ENCODE peak calls at places on chromosome 13, in six cellular contexts. W, S, L, H, T and E are unnamed samples.

GRCh38 chr13:83883061-83883523 is 818 bp upstream of the SLITRK1 start:
- DNase-seq in W (no peak), S (no peak), L (no peak), H (no peak), T (no peak), E (no peak)

GRCh38 chr13:95568131-95568530 is 15.6 kb downstream of the CLDN10 start:
- DNase-seq in W (no peak), S (no peak), L (no peak), H (no peak), T (no peak), E (no peak)

GRCh38 chr13:45367358-45367757 is 26.4 kb upstream of the TPT1 start:
- DNase-seq in W (no peak), S (peak; percentile 31), L (peak; percentile 82), H (peak; percentile 79), T (peak; percentile 58), E (peak; percentile 94)

GRCh38 chr13:63288576-63288975 is 1872.9 kb upstream of the PCDH20 start:
- DNase-seq in W (no peak), S (no peak), L (no peak), H (peak; percentile 21), T (no peak), E (no peak)

GRCh38 chr13:46964789-46965527 is 68.1 kb upstream of the HTR2A start:
- DNase-seq in W (no peak), S (no peak), L (no peak), H (peak; percentile 45), T (no peak), E (no peak)

GRCh38 chr13:30774214-30774730 is 38.9 kb downstream of the ALOX5AP start:
- DNase-seq in W (no peak), S (no peak), L (no peak), H (no peak), T (no peak), E (no peak)

GRCh38 chr13:106232680-106233079 is 302.8 kb downstream of the EFNB2 start:
- DNase-seq in W (no peak), S (no peak), L (no peak), H (no peak), T (no peak), E (no peak)

GRCh38 chr13:39856714-39857113 is 201.3 kb downstream of the COG6 start:
- DNase-seq in W (no peak), S (no peak), L (no peak), H (no peak), T (no peak), E (no peak)

GRCh38 chr13:81551036-81551435 is 1210.1 kb upstream of the SPRY2 start:
- DNase-seq in W (no peak), S (no peak), L (no peak), H (no peak), T (no peak), E (no peak)

GRCh38 chr13:33578786-33579185 is 239.2 kb upstream of the RFC3 start:
- DNase-seq in W (no peak), S (no peak), L (no peak), H (peak; percentile 68), T (no peak), E (no peak)

GRCh38 chr13:30796833-30797601 is 61.7 kb downstream of the ALOX5AP start:
- DNase-seq in W (no peak), S (no peak), L (no peak), H (peak; percentile 58), T (no peak), E (no peak)

GRCh38 chr13:113077566-113077952 is 28.0 kb upstream of the F7 start:
- DNase-seq in W (peak; percentile 41), S (no peak), L (no peak), H (no peak), T (no peak), E (no peak)

GRCh38 chr13:23754506-23754905 is 134.7 kb downstream of the MIPEP start:
- DNase-seq in W (no peak), S (no peak), L (no peak), H (no peak), T (no peak), E (no peak)

GRCh38 chr13:58018020-58018419 is 386.5 kb downstream of the PCDH17 start:
- DNase-seq in W (no peak), S (no peak), L (no peak), H (no peak), T (no peak), E (no peak)

GRCh38 chr13:83536153-83536552 is 346.1 kb downstream of the SLITRK1 start:
- DNase-seq in W (no peak), S (no peak), L (no peak), H (no peak), T (no peak), E (no peak)

GRCh38 chr13:47114030-47114429 is 217.2 kb upstream of the HTR2A start:
- DNase-seq in W (no peak), S (peak; percentile 70), L (no peak), H (peak; percentile 50), T (no peak), E (no peak)

GRCh38 chr13:62924395-62924794 is 1508.7 kb upstream of the PCDH20 start:
- DNase-seq in W (no peak), S (no peak), L (no peak), H (no peak), T (no peak), E (no peak)

GRCh38 chr13:30431269-30431950 is 9.1 kb downstream of the UBE2L5 start:
- DNase-seq in W (no peak), S (no peak), L (no peak), H (no peak), T (no peak), E (no peak)

GRCh38 chr13:75251188-75251587 is 230.8 kb downstream of the TBC1D4 start:
- DNase-seq in W (no peak), S (no peak), L (no peak), H (peak; percentile 53), T (no peak), E (no peak)

GRCh38 chr13:49669735-49670309 is 21.5 kb downstream of the EBPL start:
- DNase-seq in W (peak; percentile 65), S (no peak), L (peak; percentile 40), H (peak; percentile 86), T (peak; percentile 44), E (no peak)

GRCh38 chr13:101875717-101876393 is 423.4 kb downstream of the ITGBL1 start:
- DNase-seq in W (no peak), S (no peak), L (no peak), H (peak; percentile 13), T (no peak), E (no peak)

DNA sequence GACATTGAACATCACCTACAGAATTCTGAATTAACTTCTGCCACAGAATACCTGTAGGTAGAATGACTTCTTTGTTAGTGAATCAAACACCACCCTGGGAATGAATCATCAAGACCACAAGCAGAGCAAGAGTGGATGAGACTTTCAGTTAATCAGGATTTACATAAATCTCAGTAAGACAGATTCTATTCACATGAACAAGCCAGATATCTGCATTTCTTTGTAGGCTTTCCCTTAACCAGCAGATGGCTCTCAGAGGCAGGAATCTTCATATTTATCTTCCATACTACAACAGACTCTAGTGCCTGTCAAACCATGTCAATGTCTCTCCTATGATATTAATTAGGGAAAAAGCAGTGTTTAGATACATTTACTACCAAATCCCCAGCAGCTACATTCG is 412.1 kb downstream of the KLF12 start:
- DNase-seq in W (no peak), S (no peak), L (no peak), H (peak; percentile 52), T (no peak), E (peak; percentile 62)
- TF ChIP-seq CTCF in W (no peak), S (peak; percentile 42), L (no peak), H (peak; percentile 46), T (no peak), E (peak; percentile 53)

GRCh38 chr13:48158915-48159314 is 64.0 kb upstream of the MED4 start:
- DNase-seq in W (no peak), S (no peak), L (no peak), H (no peak), T (no peak), E (no peak)

GRCh38 chr13:48158290-48158689 is 63.4 kb upstream of the MED4 start:
- DNase-seq in W (no peak), S (no peak), L (no peak), H (no peak), T (no peak), E (no peak)

GRCh38 chr13:48160879-48161278 is 66.0 kb upstream of the MED4 start:
- DNase-seq in W (peak; percentile 66), S (no peak), L (no peak), H (peak; percentile 43), T (no peak), E (no peak)

GRCh38 chr13:48161530-48162179 is 66.8 kb upstream of the MED4 start:
- DNase-seq in W (peak; percentile 54), S (no peak), L (peak; percentile 29), H (no peak), T (peak; percentile 60), E (no peak)

GRCh38 chr13:48159436-48160225 is 64.7 kb upstream of the MED4 start:
- DNase-seq in W (no peak), S (no peak), L (no peak), H (no peak), T (no peak), E (no peak)
- H3K4me3 ChIP-seq in W (no peak overlapping the region), S (no peak overlapping the region), L (no peak overlapping the region), H (no peak overlapping the region), T (no peak overlapping the region), E (peak overlapping the region; percentile 17)

DNA sequence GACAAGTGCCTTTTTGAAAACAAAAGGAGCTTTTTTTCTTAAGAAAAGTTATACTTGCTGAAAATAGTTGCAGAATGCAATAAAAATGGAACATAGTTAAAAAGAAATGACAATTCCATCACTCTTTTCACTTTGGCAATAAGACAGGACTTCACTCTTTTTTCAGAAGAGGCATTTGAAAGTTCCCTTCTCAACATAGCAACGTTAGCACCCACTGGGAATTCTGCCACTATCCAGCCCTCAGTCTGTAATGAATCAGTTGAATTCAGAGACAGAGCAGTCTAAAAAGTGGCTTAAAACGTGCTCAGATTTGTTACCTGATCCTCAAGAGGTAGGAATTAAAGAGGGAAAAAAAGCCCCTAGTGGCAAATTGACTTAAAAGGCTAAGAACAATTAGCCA is 10.2 kb downstream of the RGCC start:
- DNase-seq in W (no peak), S (no peak), L (no peak), H (no peak), T (no peak), E (no peak)
- TF ChIP-seq CTCF in W (no peak), S (no peak), L (no peak), H (no peak), T (no peak), E (no peak)

GRCh38 chr13:32537580-32538233 is 888 bp downstream of the N4BP2L2 start:
- DNase-seq in W (peak; percentile 60), S (no peak), L (peak; percentile 42), H (peak; percentile 19), T (no peak), E (no peak)

GRCh38 chr13:32538621-32539246 is at the start of gene N4BP2L2:
- DNase-seq in W (peak; percentile 96), S (peak; percentile 85), L (peak; percentile 96), H (peak; percentile 99), T (peak; percentile 96), E (peak; percentile 57)

GRCh38 chr13:32535748-32536147 is 2.8 kb downstream of the N4BP2L2 start:
- DNase-seq in W (no peak), S (no peak), L (no peak), H (no peak), T (no peak), E (no peak)

GRCh38 chr13:32538234-32538620 is 368 bp downstream of the N4BP2L2 start:
- DNase-seq in W (peak; percentile 69), S (peak; percentile 5), L (no peak), H (peak; percentile 43), T (peak; percentile 53), E (no peak)

DNA sequence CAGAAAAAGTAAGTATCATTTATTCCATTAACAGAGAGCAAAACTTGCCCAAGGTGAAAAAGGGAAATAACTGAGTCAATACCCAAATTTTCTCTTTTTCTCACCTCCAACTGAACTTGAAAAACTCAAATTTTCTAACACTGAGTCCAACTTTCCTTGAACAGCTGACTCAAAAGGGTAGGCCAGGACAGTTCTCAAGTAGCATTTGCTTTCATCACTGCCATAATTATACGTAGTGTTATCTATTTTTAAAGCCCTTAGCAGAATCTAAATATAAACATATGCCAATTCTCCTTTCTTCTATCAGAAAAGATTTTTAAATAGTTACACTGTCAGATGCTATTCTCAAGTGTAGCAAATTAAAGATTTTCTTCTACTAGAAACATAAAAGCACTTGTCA is 3.5 kb downstream of the N4BP2L2 start:
- DNase-seq in W (no peak), S (no peak), L (no peak), H (no peak), T (no peak), E (no peak)
- H3K4me3 ChIP-seq in W (peak overlapping the region; percentile 83), S (no peak overlapping the region), L (no peak overlapping the region), H (no peak overlapping the region), T (no peak overlapping the region), E (no peak overlapping the region)